ENCODE peak calls at places on chromosomes 1 and 21, in eight cellular contexts. One of them, this sample, is unnamed.

GRCh38 chr1:22525211-22525610 is 38.1 kb upstream of the EPHA8 start:
- DNase-seq in nephron progenitor cell: no peak
- DNase-seq in mesothelial cell of epicardium: no peak
- DNase-seq in mucosa of descending colon: no peak
- DNase-seq in H9: no peak
- DNase-seq in type B pancreatic cell: no peak
- DNase-seq in left ventricle myocardium inferior: no peak
- DNase-seq in HFFc6: no peak
- DNase-seq in this sample: no peak

GRCh38 chr1:25668931-25669573 is 52.5 kb downstream of the MAN1C1 start:
- DNase-seq in nephron progenitor cell: no peak
- DNase-seq in mesothelial cell of epicardium: no peak
- DNase-seq in mucosa of descending colon: no peak
- DNase-seq in H9: no peak
- DNase-seq in type B pancreatic cell: no peak
- DNase-seq in left ventricle myocardium inferior: no peak
- DNase-seq in HFFc6: no peak
- DNase-seq in this sample: no peak

GRCh38 chr1:245129811-245130210 is 25.0 kb upstream of the KIF26B start:
- DNase-seq in nephron progenitor cell: no peak
- DNase-seq in mesothelial cell of epicardium: no peak
- DNase-seq in mucosa of descending colon: no peak
- DNase-seq in H9: no peak
- DNase-seq in type B pancreatic cell: no peak
- DNase-seq in left ventricle myocardium inferior: no peak
- DNase-seq in HFFc6: no peak
- DNase-seq in this sample: no peak

GRCh38 chr21:21001591-21002100 is 3.4 kb downstream of the NCAM2 start:
- DNase-seq in nephron progenitor cell: no peak
- DNase-seq in mesothelial cell of epicardium: no peak
- DNase-seq in mucosa of descending colon: no peak
- DNase-seq in H9: no peak
- DNase-seq in type B pancreatic cell: no peak
- DNase-seq in left ventricle myocardium inferior: no peak
- DNase-seq in HFFc6: no peak
- DNase-seq in this sample: no peak

GRCh38 chr1:47532831-47533175 is 95.0 kb downstream of the FOXD2 start:
- DNase-seq in nephron progenitor cell: no peak
- DNase-seq in mesothelial cell of epicardium: no peak
- DNase-seq in mucosa of descending colon: no peak
- DNase-seq in H9: no peak
- DNase-seq in type B pancreatic cell: no peak
- DNase-seq in left ventricle myocardium inferior: no peak
- DNase-seq in HFFc6: no peak
- DNase-seq in this sample: no peak

GRCh38 chr1:245698860-245699259 is 544.1 kb downstream of the KIF26B start:
- DNase-seq in nephron progenitor cell: no peak
- DNase-seq in mesothelial cell of epicardium: no peak
- DNase-seq in mucosa of descending colon: no peak
- DNase-seq in H9: no peak
- DNase-seq in type B pancreatic cell: no peak
- DNase-seq in left ventricle myocardium inferior: no peak
- DNase-seq in HFFc6: no peak
- DNase-seq in this sample: no peak

GRCh38 chr1:80779278-80779677 is 1021.5 kb upstream of the ADGRL2 start:
- DNase-seq in nephron progenitor cell: no peak
- DNase-seq in mesothelial cell of epicardium: no peak
- DNase-seq in mucosa of descending colon: no peak
- DNase-seq in H9: peak
- DNase-seq in type B pancreatic cell: no peak
- DNase-seq in left ventricle myocardium inferior: no peak
- DNase-seq in HFFc6: no peak
- DNase-seq in this sample: no peak

GRCh38 chr1:3707298-3707938 is 44.8 kb upstream of the CCDC27 start:
- DNase-seq in nephron progenitor cell: peak
- DNase-seq in mesothelial cell of epicardium: no peak
- DNase-seq in mucosa of descending colon: no peak
- DNase-seq in H9: peak
- DNase-seq in type B pancreatic cell: no peak
- DNase-seq in left ventricle myocardium inferior: no peak
- DNase-seq in HFFc6: no peak
- DNase-seq in this sample: no peak

GRCh38 chr1:207430602-207431001 is 23.5 kb upstream of the CR2 start:
- DNase-seq in nephron progenitor cell: no peak
- DNase-seq in mesothelial cell of epicardium: no peak
- DNase-seq in mucosa of descending colon: no peak
- DNase-seq in H9: no peak
- DNase-seq in type B pancreatic cell: no peak
- DNase-seq in left ventricle myocardium inferior: no peak
- DNase-seq in HFFc6: no peak
- DNase-seq in this sample: no peak

GRCh38 chr1:197799271-197799670 is 24.0 kb upstream of the DENND1B start:
- DNase-seq in nephron progenitor cell: no peak
- DNase-seq in mesothelial cell of epicardium: no peak
- DNase-seq in mucosa of descending colon: no peak
- DNase-seq in H9: peak
- DNase-seq in type B pancreatic cell: no peak
- DNase-seq in left ventricle myocardium inferior: no peak
- DNase-seq in HFFc6: peak
- DNase-seq in this sample: no peak

GRCh38 chr1:24893431-24893830 is 36.6 kb downstream of the RUNX3 start:
- DNase-seq in nephron progenitor cell: no peak
- DNase-seq in mesothelial cell of epicardium: no peak
- DNase-seq in mucosa of descending colon: peak
- DNase-seq in H9: no peak
- DNase-seq in type B pancreatic cell: no peak
- DNase-seq in left ventricle myocardium inferior: no peak
- DNase-seq in HFFc6: no peak
- DNase-seq in this sample: no peak

GRCh38 chr1:90924982-90925381 is 96.9 kb downstream of the ZNF644 start:
- DNase-seq in nephron progenitor cell: no peak
- DNase-seq in mesothelial cell of epicardium: no peak
- DNase-seq in mucosa of descending colon: no peak
- DNase-seq in H9: peak
- DNase-seq in type B pancreatic cell: no peak
- DNase-seq in left ventricle myocardium inferior: no peak
- DNase-seq in HFFc6: no peak
- DNase-seq in this sample: no peak

GRCh38 chr1:112465122-112465521 is 43.6 kb upstream of the WNT2B start:
- DNase-seq in nephron progenitor cell: no peak
- DNase-seq in mesothelial cell of epicardium: no peak
- DNase-seq in mucosa of descending colon: no peak
- DNase-seq in H9: no peak
- DNase-seq in type B pancreatic cell: no peak
- DNase-seq in left ventricle myocardium inferior: no peak
- DNase-seq in HFFc6: peak
- DNase-seq in this sample: no peak

GRCh38 chr21:39137248-39138186 is 45.7 kb downstream of the PSMG1 start:
- DNase-seq in nephron progenitor cell: peak
- DNase-seq in mesothelial cell of epicardium: no peak
- DNase-seq in mucosa of descending colon: no peak
- DNase-seq in H9: peak
- DNase-seq in type B pancreatic cell: no peak
- DNase-seq in left ventricle myocardium inferior: no peak
- DNase-seq in HFFc6: peak
- DNase-seq in this sample: no peak

GRCh38 chr1:114902343-114902742 is 47.7 kb downstream of the SYCP1 start:
- DNase-seq in nephron progenitor cell: no peak
- DNase-seq in mesothelial cell of epicardium: no peak
- DNase-seq in mucosa of descending colon: no peak
- DNase-seq in H9: peak
- DNase-seq in type B pancreatic cell: no peak
- DNase-seq in left ventricle myocardium inferior: no peak
- DNase-seq in HFFc6: no peak
- DNase-seq in this sample: no peak

GRCh38 chr1:119367332-119368124 is 1.1 kb upstream of the HAO2 start:
- DNase-seq in nephron progenitor cell: peak
- DNase-seq in mesothelial cell of epicardium: no peak
- DNase-seq in mucosa of descending colon: no peak
- DNase-seq in H9: no peak
- DNase-seq in type B pancreatic cell: no peak
- DNase-seq in left ventricle myocardium inferior: no peak
- DNase-seq in HFFc6: peak
- DNase-seq in this sample: peak

GRCh38 chr1:206918076-206918475 is 3.7 kb downstream of the FCMR start:
- DNase-seq in nephron progenitor cell: no peak
- DNase-seq in mesothelial cell of epicardium: no peak
- DNase-seq in mucosa of descending colon: no peak
- DNase-seq in H9: no peak
- DNase-seq in type B pancreatic cell: no peak
- DNase-seq in left ventricle myocardium inferior: no peak
- DNase-seq in HFFc6: no peak
- DNase-seq in this sample: no peak

GRCh38 chr1:41359211-41360073 is 1.8 kb upstream of the FOXO6 start:
- DNase-seq in nephron progenitor cell: no peak
- DNase-seq in mesothelial cell of epicardium: no peak
- DNase-seq in mucosa of descending colon: no peak
- DNase-seq in H9: no peak
- DNase-seq in type B pancreatic cell: peak
- DNase-seq in left ventricle myocardium inferior: no peak
- DNase-seq in HFFc6: peak
- DNase-seq in this sample: no peak

GRCh38 chr1:59814180-59814900 is 409 bp upstream of the HOOK1 start:
- DNase-seq in nephron progenitor cell: peak
- DNase-seq in mesothelial cell of epicardium: peak
- DNase-seq in mucosa of descending colon: peak
- DNase-seq in H9: peak
- DNase-seq in type B pancreatic cell: peak
- DNase-seq in left ventricle myocardium inferior: peak
- DNase-seq in HFFc6: no peak
- DNase-seq in this sample: peak

GRCh38 chr1:5161372-5161771 is 507.0 kb downstream of the AJAP1 start:
- DNase-seq in nephron progenitor cell: no peak
- DNase-seq in mesothelial cell of epicardium: no peak
- DNase-seq in mucosa of descending colon: no peak
- DNase-seq in H9: peak
- DNase-seq in type B pancreatic cell: no peak
- DNase-seq in left ventricle myocardium inferior: no peak
- DNase-seq in HFFc6: no peak
- DNase-seq in this sample: no peak

GRCh38 chr1:43864111-43865045 is 69.2 kb upstream of the ARTN start:
- DNase-seq in nephron progenitor cell: no peak
- DNase-seq in mesothelial cell of epicardium: no peak
- DNase-seq in mucosa of descending colon: no peak
- DNase-seq in H9: no peak
- DNase-seq in type B pancreatic cell: no peak
- DNase-seq in left ventricle myocardium inferior: no peak
- DNase-seq in HFFc6: no peak
- DNase-seq in this sample: no peak

GRCh38 chr1:17205652-17206051 is 724 bp downstream of the PADI1 start:
- DNase-seq in nephron progenitor cell: no peak
- DNase-seq in mesothelial cell of epicardium: no peak
- DNase-seq in mucosa of descending colon: peak
- DNase-seq in H9: no peak
- DNase-seq in type B pancreatic cell: no peak
- DNase-seq in left ventricle myocardium inferior: no peak
- DNase-seq in HFFc6: no peak
- DNase-seq in this sample: no peak

GRCh38 chr1:154906621-154907081 is 29.9 kb downstream of the PMVK start:
- DNase-seq in nephron progenitor cell: no peak
- DNase-seq in mesothelial cell of epicardium: no peak
- DNase-seq in mucosa of descending colon: no peak
- DNase-seq in H9: no peak
- DNase-seq in type B pancreatic cell: no peak
- DNase-seq in left ventricle myocardium inferior: no peak
- DNase-seq in HFFc6: no peak
- DNase-seq in this sample: no peak

GRCh38 chr1:212125654-212126053 is 90.1 kb downstream of the DTL start:
- DNase-seq in nephron progenitor cell: no peak
- DNase-seq in mesothelial cell of epicardium: no peak
- DNase-seq in mucosa of descending colon: no peak
- DNase-seq in H9: no peak
- DNase-seq in type B pancreatic cell: no peak
- DNase-seq in left ventricle myocardium inferior: no peak
- DNase-seq in HFFc6: no peak
- DNase-seq in this sample: no peak

DNA sequence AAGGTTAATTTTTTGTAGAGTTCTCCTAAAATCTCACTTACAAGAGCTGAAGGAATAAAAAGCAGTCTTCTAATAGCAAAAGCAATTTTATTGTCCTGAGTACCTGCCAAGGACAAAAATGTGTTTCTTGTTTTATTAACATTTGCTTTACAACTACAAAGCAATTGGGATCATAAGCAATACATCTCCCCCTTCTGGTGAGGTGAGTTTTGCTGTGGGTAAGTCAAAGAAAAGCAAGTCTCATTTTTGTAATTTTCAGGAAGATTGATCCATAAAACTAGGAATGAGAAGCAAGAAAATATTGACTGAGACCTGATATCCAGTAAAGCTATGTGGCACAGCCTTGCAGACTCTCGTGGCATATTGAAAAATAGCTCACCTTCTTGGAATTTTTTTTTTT is 2162.7 kb downstream of the NCAM2 start:
- DNase-seq in nephron progenitor cell: no peak
- DNase-seq in mesothelial cell of epicardium: no peak
- DNase-seq in mucosa of descending colon: no peak
- DNase-seq in H9: no peak
- DNase-seq in type B pancreatic cell: no peak
- DNase-seq in left ventricle myocardium inferior: no peak
- DNase-seq in HFFc6: no peak
- DNase-seq in this sample: no peak
- TF ChIP-seq CTCF in nephron progenitor cell: no peak
- TF ChIP-seq CTCF in mesothelial cell of epicardium: no peak
- TF ChIP-seq CTCF in mucosa of descending colon: no peak
- TF ChIP-seq CTCF in H9: peak
- TF ChIP-seq CTCF in type B pancreatic cell: peak
- TF ChIP-seq CTCF in left ventricle myocardium inferior: no peak
- TF ChIP-seq CTCF in HFFc6: no peak
- TF ChIP-seq CTCF in this sample: no peak

GRCh38 chr1:220454155-220454777 is 73.7 kb upstream of the MARK1 start:
- DNase-seq in nephron progenitor cell: no peak
- DNase-seq in mesothelial cell of epicardium: no peak
- DNase-seq in mucosa of descending colon: no peak
- DNase-seq in H9: no peak
- DNase-seq in type B pancreatic cell: no peak
- DNase-seq in left ventricle myocardium inferior: no peak
- DNase-seq in HFFc6: no peak
- DNase-seq in this sample: no peak
- TF ChIP-seq CTCF in nephron progenitor cell: peak
- TF ChIP-seq CTCF in mesothelial cell of epicardium: peak
- TF ChIP-seq CTCF in mucosa of descending colon: no peak
- TF ChIP-seq CTCF in H9: peak
- TF ChIP-seq CTCF in type B pancreatic cell: peak
- TF ChIP-seq CTCF in left ventricle myocardium inferior: peak
- TF ChIP-seq CTCF in HFFc6: peak
- TF ChIP-seq CTCF in this sample: no peak

GRCh38 chr1:29565490-29565889 is 329.2 kb downstream of the PTPRU start:
- DNase-seq in nephron progenitor cell: no peak
- DNase-seq in mesothelial cell of epicardium: no peak
- DNase-seq in mucosa of descending colon: no peak
- DNase-seq in H9: no peak
- DNase-seq in type B pancreatic cell: no peak
- DNase-seq in left ventricle myocardium inferior: no peak
- DNase-seq in HFFc6: no peak
- DNase-seq in this sample: no peak
- TF ChIP-seq CTCF in nephron progenitor cell: no peak
- TF ChIP-seq CTCF in mesothelial cell of epicardium: no peak
- TF ChIP-seq CTCF in mucosa of descending colon: no peak
- TF ChIP-seq CTCF in H9: no peak
- TF ChIP-seq CTCF in type B pancreatic cell: no peak
- TF ChIP-seq CTCF in left ventricle myocardium inferior: no peak
- TF ChIP-seq CTCF in HFFc6: no peak
- TF ChIP-seq CTCF in this sample: no peak

GRCh38 chr1:172206256-172206655 is 214.2 kb upstream of the C1orf105 start:
- DNase-seq in nephron progenitor cell: no peak
- DNase-seq in mesothelial cell of epicardium: no peak
- DNase-seq in mucosa of descending colon: no peak
- DNase-seq in H9: no peak
- DNase-seq in type B pancreatic cell: no peak
- DNase-seq in left ventricle myocardium inferior: no peak
- DNase-seq in HFFc6: no peak
- DNase-seq in this sample: no peak
- TF ChIP-seq CTCF in nephron progenitor cell: no peak
- TF ChIP-seq CTCF in mesothelial cell of epicardium: no peak
- TF ChIP-seq CTCF in mucosa of descending colon: no peak
- TF ChIP-seq CTCF in H9: no peak
- TF ChIP-seq CTCF in type B pancreatic cell: no peak
- TF ChIP-seq CTCF in left ventricle myocardium inferior: no peak
- TF ChIP-seq CTCF in HFFc6: no peak
- TF ChIP-seq CTCF in this sample: no peak